ENCODE peak calls at places on chromosomes 3 and 15, in six cellular contexts. X is kidney epithelial cell, D is fibroblast of pulmonary artery, H is dorsolateral prefrontal cortex, Q is foreskin fibroblast, O is H1. F is an unnamed sample.

GRCh38 chr15:78392430-78392829 is 45.6 kb upstream of the IREB2 start:
- DNase-seq in X (no peak), D (no peak), H (no peak), Q (no peak), O (no peak), F (no peak)

GRCh38 chr3:197501879-197502620 is 53.7 kb downstream of the BDH1 start:
- DNase-seq in X (no peak), D (peak; percentile 66), H (peak; percentile 64), Q (no peak), O (peak; percentile 78), F (peak; percentile 73)

GRCh38 chr3:169604118-169604517 is 59.4 kb downstream of the MECOM start:
- DNase-seq in X (no peak), D (peak; percentile 24), H (no peak), Q (no peak), O (no peak), F (no peak)

GRCh38 chr3:77169844-77170243 is 129.9 kb downstream of the ROBO2 start:
- DNase-seq in X (no peak), D (no peak), H (no peak), Q (no peak), O (no peak), F (no peak)

GRCh38 chr15:92112180-92112579 is 258.7 kb downstream of the SLCO3A1 start:
- DNase-seq in X (no peak), D (peak; percentile 50), H (no peak), Q (no peak), O (no peak), F (peak; percentile 22)

GRCh38 chr15:74007820-74008371 is 13.4 kb downstream of the PML start:
- DNase-seq in X (no peak), D (no peak), H (no peak), Q (no peak), O (no peak), F (no peak)

GRCh38 chr3:72679540-72680198 is 168.6 kb downstream of the SHQ1 start:
- DNase-seq in X (no peak), D (no peak), H (no peak), Q (no peak), O (no peak), F (peak; percentile 45)

GRCh38 chr3:49867871-49868321 is 1.8 kb downstream of the CAMKV start:
- DNase-seq in X (peak; percentile 14), D (peak; percentile 62), H (no peak), Q (peak; percentile 14), O (peak; percentile 86), F (peak; percentile 22)

GRCh38 chr15:96888764-96889163 is 558.3 kb downstream of the NR2F2 start:
- DNase-seq in X (no peak), D (no peak), H (no peak), Q (no peak), O (no peak), F (no peak)

GRCh38 chr3:58352624-58353023 is 19.9 kb downstream of the PXK start:
- DNase-seq in X (no peak), D (no peak), H (no peak), Q (no peak), O (no peak), F (peak; percentile 55)

GRCh38 chr3:10600159-10601125 is 95.1 kb upstream of the ATP2B2 start:
- DNase-seq in X (no peak), D (no peak), H (no peak), Q (no peak), O (no peak), F (peak; percentile 58)

GRCh38 chr3:44077267-44077666 is 164.4 kb upstream of the TOPAZ1 start:
- DNase-seq in X (no peak), D (peak; percentile 13), H (no peak), Q (no peak), O (no peak), F (no peak)
- TF ChIP-seq CTCF in X (peak; percentile 26), D (peak; percentile 8), H (no peak), Q (peak; percentile 19), O (peak; percentile 39), F (peak; percentile 22)

GRCh38 chr3:177545964-177546363 is 348.7 kb upstream of the TBL1XR1 start:
- DNase-seq in X (no peak), D (no peak), H (no peak), Q (peak; percentile 40), O (no peak), F (no peak)

GRCh38 chr3:177551431-177551836 is 354.2 kb upstream of the TBL1XR1 start:
- DNase-seq in X (no peak), D (no peak), H (no peak), Q (no peak), O (no peak), F (no peak)

GRCh38 chr3:177552051-177552450 is 354.8 kb upstream of the TBL1XR1 start:
- DNase-seq in X (no peak), D (no peak), H (no peak), Q (no peak), O (no peak), F (no peak)

GRCh38 chr3:177550667-177551066 is 353.4 kb upstream of the TBL1XR1 start:
- DNase-seq in X (no peak), D (no peak), H (no peak), Q (no peak), O (no peak), F (no peak)

GRCh38 chr3:177547953-177548352 is 350.7 kb upstream of the TBL1XR1 start:
- DNase-seq in X (no peak), D (no peak), H (no peak), Q (no peak), O (no peak), F (no peak)
- H3K4me3 ChIP-seq in X (no peak overlapping the region), D (no peak overlapping the region), H (no peak overlapping the region), Q (no peak overlapping the region), O (no peak overlapping the region), F (no peak overlapping the region)

GRCh38 chr3:65576228-65576627 is 462.5 kb downstream of the MAGI1 start:
- DNase-seq in X (no peak), D (no peak), H (no peak), Q (no peak), O (no peak), F (no peak)
- TF ChIP-seq CTCF in X (no peak), D (no peak), H (no peak), Q (no peak), O (no peak), F (no peak)

DNA sequence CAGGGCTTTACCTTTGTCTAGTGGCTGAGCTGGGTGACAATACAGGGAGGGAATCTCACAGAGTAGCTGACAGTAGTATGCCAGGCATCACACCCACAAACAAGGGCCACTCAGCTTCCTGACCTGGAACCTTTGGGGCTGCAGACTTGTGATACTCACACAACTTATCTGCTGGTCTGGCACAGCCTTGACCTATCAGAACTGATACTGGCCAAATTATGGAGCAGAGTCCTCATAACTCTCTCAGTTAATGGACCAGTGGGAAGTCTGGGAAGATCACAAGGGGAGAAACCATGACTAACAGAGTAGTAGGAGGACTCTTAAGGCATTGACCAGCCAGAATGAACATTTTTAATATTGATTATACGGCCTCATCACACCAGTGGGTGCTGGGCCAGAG is 19.4 kb downstream of the MRPL46 start:
- DNase-seq in X (no peak), D (no peak), H (no peak), Q (no peak), O (no peak), F (no peak)
- H3K4me3 ChIP-seq in X (no peak overlapping the region), D (no peak overlapping the region), H (no peak overlapping the region), Q (no peak overlapping the region), O (no peak overlapping the region), F (no peak overlapping the region)

GRCh38 chr3:134360046-134360445 is 14.2 kb downstream of the AMOTL2 start:
- DNase-seq in X (no peak), D (no peak), H (no peak), Q (no peak), O (no peak), F (no peak)

GRCh38 chr3:134356411-134357040 is 17.7 kb downstream of the AMOTL2 start:
- DNase-seq in X (no peak), D (no peak), H (no peak), Q (no peak), O (no peak), F (no peak)

GRCh38 chr3:134357261-134357913 is 16.9 kb downstream of the AMOTL2 start:
- DNase-seq in X (no peak), D (no peak), H (no peak), Q (no peak), O (no peak), F (no peak)

GRCh38 chr3:134359121-134360010 is 14.9 kb downstream of the AMOTL2 start:
- DNase-seq in X (no peak), D (no peak), H (peak; percentile 81), Q (no peak), O (no peak), F (no peak)

GRCh38 chr3:134357914-134358811 is 16.1 kb downstream of the AMOTL2 start:
- DNase-seq in X (peak; percentile 94), D (peak; percentile 95), H (no peak), Q (peak; percentile 96), O (no peak), F (peak; percentile 97)
- TF ChIP-seq CTCF in X (peak; percentile 53), D (peak; percentile 44), H (peak; percentile 33), Q (peak; percentile 49), O (peak; percentile 47), F (peak; percentile 48)

GRCh38 chr3:160225181-160226025 is at the start of gene C3orf80:
- DNase-seq in X (no peak), D (peak; percentile 36), H (peak; percentile 77), Q (peak; percentile 32), O (peak; percentile 85), F (no peak)

GRCh38 chr3:160227389-160227788 is 2.2 kb downstream of the C3orf80 start:
- DNase-seq in X (no peak), D (no peak), H (no peak), Q (no peak), O (no peak), F (no peak)

GRCh38 chr3:160226026-160226739 is 961 bp downstream of the C3orf80 start:
- DNase-seq in X (no peak), D (no peak), H (peak; percentile 29), Q (no peak), O (peak; percentile 70), F (no peak)

GRCh38 chr3:160224811-160225180 is 426 bp upstream of the C3orf80 start:
- DNase-seq in X (no peak), D (no peak), H (peak; percentile 35), Q (no peak), O (peak; percentile 55), F (no peak)

GRCh38 chr3:160226740-160227048 is 1.5 kb downstream of the C3orf80 start:
- DNase-seq in X (no peak), D (no peak), H (no peak), Q (no peak), O (no peak), F (no peak)
- H3K4me3 ChIP-seq in X (peak overlapping the region; percentile 12), D (peak overlapping the region; percentile 12), H (peak overlapping the region; percentile 49), Q (peak overlapping the region; percentile 14), O (peak overlapping the region; percentile 66), F (no peak overlapping the region)

F was measured in astrocyte of the spinal cord.